ENCODE peak calls at places on chromosomes 2 and 18, in seven cellular contexts. V is endothelial cell; Y is CD4-positive, alpha-beta T cell; S is GM06990; N is HepG2; L is RWPE1; I is astrocyte of the cerebellum. T is an unnamed sample.

GRCh38 chr2:159153063-159153462 is 133.4 kb downstream of the WDSUB1 start:
- DNase-seq in V (no peak), Y (no peak), S (no peak), N (no peak), L (no peak), I (no peak), T (no peak)

GRCh38 chr2:145068509-145068908 is 548.6 kb upstream of the ZEB2 start:
- DNase-seq in V (no peak), Y (no peak), S (no peak), N (no peak), L (no peak), I (no peak), T (no peak)

GRCh38 chr2:155377931-155378444 is 679.5 kb downstream of the KCNJ3 start:
- DNase-seq in V (no peak), Y (no peak), S (no peak), N (no peak), L (no peak), I (no peak), T (no peak)

GRCh38 chr2:64288321-64288931 is 144.2 kb upstream of the PELI1 start:
- DNase-seq in V (no peak), Y (no peak), S (no peak), N (no peak), L (no peak), I (peak; percentile 53), T (no peak)

GRCh38 chr18:326846-327245 is 59.0 kb upstream of the THOC1 start:
- DNase-seq in V (no peak), Y (no peak), S (no peak), N (no peak), L (no peak), I (no peak), T (no peak)

GRCh38 chr2:188569441-188569840 is 277.8 kb downstream of the GULP1 start:
- DNase-seq in V (no peak), Y (no peak), S (no peak), N (no peak), L (no peak), I (no peak), T (no peak)

GRCh38 chr2:171893196-171893823 is 734 bp downstream of the SLC25A12 start:
- DNase-seq in V (no peak), Y (no peak), S (no peak), N (no peak), L (peak; percentile 18), I (no peak), T (no peak)

GRCh38 chr2:232883116-232883721 is 13.2 kb downstream of the SNORC start:
- DNase-seq in V (no peak), Y (no peak), S (no peak), N (no peak), L (no peak), I (no peak), T (no peak)

GRCh38 chr18:26614374-26614773 is 66.0 kb upstream of the KCTD1 start:
- DNase-seq in V (no peak), Y (no peak), S (no peak), N (no peak), L (no peak), I (no peak), T (no peak)

GRCh38 chr2:171522804-171523338 is 597 bp downstream of the CYBRD1 start:
- DNase-seq in V (peak; percentile 50), Y (no peak), S (peak; percentile 67), N (no peak), L (peak; percentile 21), I (no peak), T (peak; percentile 64)

GRCh38 chr2:30959653-30960052 is 152.4 kb upstream of the CAPN13 start:
- DNase-seq in V (no peak), Y (no peak), S (no peak), N (no peak), L (no peak), I (no peak), T (no peak)

GRCh38 chr2:33531345-33532059 is 55.1 kb downstream of the RASGRP3 start:
- DNase-seq in V (no peak), Y (no peak), S (no peak), N (no peak), L (no peak), I (no peak), T (no peak)

GRCh38 chr2:189552991-189553404 is 27.6 kb downstream of the SLC40A1 start:
- DNase-seq in V (no peak), Y (no peak), S (no peak), N (peak; percentile 87), L (no peak), I (no peak), T (no peak)

GRCh38 chr2:3449106-3449505 is 69.6 kb downstream of the TRAPPC12 start:
- DNase-seq in V (no peak), Y (no peak), S (no peak), N (no peak), L (no peak), I (no peak), T (no peak)

GRCh38 chr2:202278944-202279343 is 13.4 kb downstream of the NOP58 start:
- DNase-seq in V (peak; percentile 13), Y (no peak), S (no peak), N (peak; percentile 48), L (peak; percentile 17), I (peak; percentile 68), T (no peak)

GRCh38 chr2:232338759-232339106 is 39.8 kb upstream of the ALPP start:
- DNase-seq in V (no peak), Y (no peak), S (no peak), N (no peak), L (no peak), I (no peak), T (no peak)

GRCh38 chr2:240567137-240567871 is 980 bp upstream of the RNPEPL1 start:
- DNase-seq in V (peak; percentile 3), Y (peak; percentile 46), S (no peak), N (no peak), L (no peak), I (no peak), T (no peak)

GRCh38 chr2:127050803-127051115 is 56.2 kb downstream of the BIN1 start:
- DNase-seq in V (no peak), Y (no peak), S (no peak), N (no peak), L (no peak), I (no peak), T (no peak)

GRCh38 chr18:23994361-23994902 is 20.1 kb upstream of the TTC39C start:
- DNase-seq in V (no peak), Y (peak; percentile 34), S (no peak), N (peak; percentile 52), L (peak; percentile 75), I (peak; percentile 95), T (no peak)

GRCh38 chr2:114261366-114261765 is 181.1 kb upstream of the DPP10 start:
- DNase-seq in V (no peak), Y (no peak), S (no peak), N (no peak), L (no peak), I (no peak), T (no peak)

GRCh38 chr18:27843783-27844415 is 333.0 kb downstream of the CDH2 start:
- DNase-seq in V (no peak), Y (no peak), S (no peak), N (no peak), L (peak; percentile 46), I (peak; percentile 66), T (no peak)

GRCh38 chr2:168210898-168211570 is 36.4 kb downstream of the STK39 start:
- DNase-seq in V (no peak), Y (no peak), S (no peak), N (peak; percentile 88), L (peak; percentile 92), I (peak; percentile 40), T (no peak)

GRCh38 chr2:98027955-98028593 is 32.3 kb upstream of the TMEM131 start:
- DNase-seq in V (no peak), Y (no peak), S (no peak), N (no peak), L (peak; percentile 14), I (peak; percentile 58), T (no peak)

GRCh38 chr2:222912117-222912516 is 51.3 kb downstream of the ACSL3 start:
- DNase-seq in V (no peak), Y (no peak), S (peak; percentile 81), N (no peak), L (no peak), I (no peak), T (peak; percentile 81)

GRCh38 chr2:240926516-240927389 is 20.6 kb downstream of the CROCC2 start:
- DNase-seq in V (no peak), Y (no peak), S (no peak), N (no peak), L (no peak), I (no peak), T (no peak)

GRCh38 chr2:233036162-233036838 is 3.8 kb downstream of the NEU2 start:
- DNase-seq in V (no peak), Y (no peak), S (no peak), N (no peak), L (no peak), I (no peak), T (no peak)

GRCh38 chr2:72995420-72996151 is 75.9 kb downstream of the SFXN5 start:
- DNase-seq in V (no peak), Y (no peak), S (no peak), N (no peak), L (no peak), I (no peak), T (no peak)

GRCh38 chr2:114057638-114058037 is 167.7 kb downstream of the ACTR3 start:
- DNase-seq in V (no peak), Y (no peak), S (no peak), N (no peak), L (no peak), I (no peak), T (no peak)

DNA sequence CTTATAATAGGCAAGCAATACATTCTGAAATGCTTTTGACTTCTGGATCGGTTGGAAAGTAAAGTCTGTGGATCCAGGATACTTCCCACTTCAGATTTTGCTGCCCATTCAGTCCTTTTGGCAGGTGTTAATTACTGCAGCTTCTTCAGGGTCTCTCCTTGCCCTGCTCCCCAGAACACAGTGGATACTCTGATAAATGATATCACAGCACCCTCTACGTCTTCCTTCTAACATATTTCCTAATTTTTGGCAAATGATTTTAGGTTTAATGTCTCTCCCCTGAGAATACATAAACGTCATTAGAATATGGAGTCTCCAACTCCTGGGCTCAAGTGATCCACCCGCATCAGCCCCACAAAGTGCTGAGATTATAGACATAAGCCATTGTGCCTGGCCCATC is 249.8 kb downstream of the NYAP2 start:
- DNase-seq in V (no peak), Y (no peak), S (no peak), N (no peak), L (no peak), I (no peak), T (no peak)
- TF ChIP-seq CTCF in V (no peak), Y (no peak), S (no peak), N (no peak), L (no peak), I (no peak), T (no peak)

GRCh38 chr18:36752929-36753865 is 75.6 kb downstream of the TPGS2 start:
- DNase-seq in V (no peak), Y (no peak), S (no peak), N (no peak), L (no peak), I (peak; percentile 59), T (no peak)
- TF ChIP-seq CTCF in V (no peak), Y (no peak), S (no peak), N (no peak), L (no peak), I (peak; percentile 33), T (no peak)

GRCh38 chr18:3510024-3510423 is 60.1 kb downstream of the TGIF1 start:
- DNase-seq in V (no peak), Y (no peak), S (no peak), N (no peak), L (no peak), I (no peak), T (no peak)
- TF ChIP-seq CTCF in V (no peak), Y (no peak), S (no peak), N (no peak), L (no peak), I (no peak), T (no peak)

GRCh38 chr2:174683392-174683759 is 80.9 kb downstream of the CHRNA1 start:
- DNase-seq in V (no peak), Y (no peak), S (no peak), N (no peak), L (peak; percentile 16), I (peak; percentile 28), T (peak; percentile 44)
- TF ChIP-seq CTCF in V (no peak), Y (peak; percentile 27), S (peak; percentile 21), N (no peak), L (peak; percentile 28), I (peak; percentile 39), T (peak; percentile 29)